ENCODE peak calls at places on chromosomes 3 and 15, in eight cellular contexts. L, P, I, E, W, X, G and V are unnamed samples.

GRCh38 chr3:129619726-129620162 is 13.3 kb upstream of the PLXND1 start:
- DNase-seq in L (no peak), P (no peak), I (no peak), E (no peak), W (no peak), X (no peak), G (no peak), V (no peak)

GRCh38 chr15:74896316-74896715 is 6.5 kb downstream of the MPI start:
- DNase-seq in L (no peak), P (no peak), I (no peak), E (no peak), W (no peak), X (no peak), G (no peak), V (no peak)

GRCh38 chr15:49075876-49076275 is 29.6 kb upstream of the SECISBP2L start:
- DNase-seq in L (no peak), P (no peak), I (no peak), E (no peak), W (no peak), X (no peak), G (no peak), V (no peak)

GRCh38 chr15:34335176-34335575 is 2.4 kb downstream of the SLC12A6 start:
- DNase-seq in L (no peak), P (no peak), I (no peak), E (no peak), W (peak; percentile 61), X (no peak), G (no peak), V (no peak)

GRCh38 chr3:101779808-101780366 is 876 bp downstream of the NXPE3 start:
- DNase-seq in L (peak; percentile 25), P (no peak), I (no peak), E (no peak), W (peak; percentile 13), X (no peak), G (no peak), V (no peak)

GRCh38 chr3:41198950-41199865 is at the start of gene CTNNB1:
- DNase-seq in L (peak; percentile 89), P (peak; percentile 90), I (peak; percentile 89), E (peak; percentile 90), W (peak; percentile 96), X (peak; percentile 86), G (peak; percentile 90), V (peak; percentile 79)

GRCh38 chr3:151234825-151235224 is 31.8 kb upstream of the GPR171 start:
- DNase-seq in L (no peak), P (no peak), I (no peak), E (no peak), W (no peak), X (no peak), G (no peak), V (no peak)

GRCh38 chr3:179929091-179929529 is 107.6 kb downstream of the PEX5L start:
- DNase-seq in L (peak; percentile 75), P (no peak), I (peak; percentile 35), E (peak; percentile 16), W (peak; percentile 67), X (peak; percentile 38), G (peak; percentile 52), V (no peak)

GRCh38 chr3:195198424-195199346 is 72.3 kb downstream of the XXYLT1 start:
- DNase-seq in L (no peak), P (no peak), I (no peak), E (no peak), W (no peak), X (no peak), G (no peak), V (no peak)

GRCh38 chr15:89090791-89091666 is 2.8 kb downstream of the ABHD2 start:
- DNase-seq in L (peak; percentile 58), P (peak; percentile 13), I (peak; percentile 26), E (peak; percentile 11), W (peak; percentile 92), X (peak; percentile 88), G (peak; percentile 59), V (no peak)

GRCh38 chr15:96340611-96341464 is 10.3 kb downstream of the NR2F2 start:
- DNase-seq in L (peak; percentile 26), P (no peak), I (no peak), E (no peak), W (peak; percentile 81), X (peak; percentile 59), G (no peak), V (no peak)

GRCh38 chr15:80404719-80405553 is 754 bp downstream of the ARNT2 start:
- DNase-seq in L (peak; percentile 82), P (peak; percentile 2), I (no peak), E (no peak), W (no peak), X (peak; percentile 62), G (no peak), V (peak; percentile 50)

GRCh38 chr3:105944721-105945120 is 75.9 kb upstream of the CBLB start:
- DNase-seq in L (no peak), P (no peak), I (no peak), E (no peak), W (peak; percentile 79), X (peak; percentile 41), G (no peak), V (no peak)

GRCh38 chr3:81154611-81155143 is 606.8 kb downstream of the GBE1 start:
- DNase-seq in L (no peak), P (no peak), I (no peak), E (no peak), W (no peak), X (no peak), G (no peak), V (no peak)

GRCh38 chr3:194142156-194142910 is 6.4 kb downstream of the HES1 start:
- DNase-seq in L (no peak), P (no peak), I (peak; percentile 32), E (no peak), W (peak; percentile 35), X (no peak), G (no peak), V (no peak)

GRCh38 chr15:35306361-35306981 is 221.4 kb upstream of the NANOGP8 start:
- DNase-seq in L (no peak), P (no peak), I (no peak), E (no peak), W (peak; percentile 74), X (peak; percentile 55), G (no peak), V (no peak)

GRCh38 chr15:85587707-85588441 is 206.9 kb downstream of the KLHL25 start:
- DNase-seq in L (no peak), P (no peak), I (no peak), E (no peak), W (peak; percentile 94), X (no peak), G (no peak), V (no peak)

GRCh38 chr15:94793641-94794040 is 562.3 kb downstream of the MCTP2 start:
- DNase-seq in L (no peak), P (no peak), I (no peak), E (no peak), W (no peak), X (peak; percentile 94), G (no peak), V (no peak)

GRCh38 chr15:56971571-56971970 is 53.1 kb downstream of the TCF12 start:
- DNase-seq in L (no peak), P (no peak), I (no peak), E (no peak), W (no peak), X (no peak), G (no peak), V (no peak)

GRCh38 chr3:42019953-42020260 is 58.0 kb upstream of the ULK4 start:
- DNase-seq in L (no peak), P (no peak), I (no peak), E (no peak), W (no peak), X (no peak), G (no peak), V (no peak)

GRCh38 chr3:150274372-150274771 is 133.7 kb upstream of the TSC22D2 start:
- DNase-seq in L (no peak), P (no peak), I (no peak), E (no peak), W (no peak), X (no peak), G (no peak), V (no peak)

GRCh38 chr3:181213347-181213746 is 223.8 kb upstream of the DNAJC19 start:
- DNase-seq in L (no peak), P (no peak), I (no peak), E (no peak), W (no peak), X (no peak), G (no peak), V (no peak)

GRCh38 chr3:150345021-150345538 is 63.0 kb upstream of the TSC22D2 start:
- DNase-seq in L (no peak), P (no peak), I (no peak), E (no peak), W (peak; percentile 39), X (no peak), G (no peak), V (no peak)

GRCh38 chr3:126472277-126473006 is 3.2 kb downstream of the ZXDC start:
- DNase-seq in L (peak; percentile 28), P (no peak), I (no peak), E (no peak), W (peak; percentile 98), X (peak; percentile 50), G (no peak), V (peak; percentile 48)

GRCh38 chr3:48899298-48899697 is 616 bp upstream of the SLC25A20 start:
- DNase-seq in L (no peak), P (no peak), I (no peak), E (no peak), W (no peak), X (no peak), G (peak; percentile 54), V (no peak)

GRCh38 chr3:155281892-155282291 is 11.6 kb downstream of the STRIT1 start:
- DNase-seq in L (no peak), P (no peak), I (no peak), E (no peak), W (peak; percentile 31), X (no peak), G (no peak), V (no peak)

GRCh38 chr3:192564611-192565010 is 162.7 kb downstream of the FGF12 start:
- DNase-seq in L (no peak), P (no peak), I (no peak), E (no peak), W (no peak), X (no peak), G (no peak), V (no peak)

GRCh38 chr3:159828542-159828943 is 160.1 kb upstream of the IL12A start:
- DNase-seq in L (peak; percentile 79), P (no peak), I (no peak), E (no peak), W (peak; percentile 80), X (no peak), G (no peak), V (peak; percentile 33)

GRCh38 chr15:73908030-73908821 is 18.0 kb upstream of the LOXL1 start:
- DNase-seq in L (peak; percentile 24), P (peak; percentile 55), I (peak; percentile 84), E (peak; percentile 72), W (peak; percentile 87), X (peak; percentile 63), G (peak; percentile 86), V (no peak)

GRCh38 chr15:96341465-96342142 is 11.1 kb downstream of the NR2F2 start:
- DNase-seq in L (no peak), P (no peak), I (no peak), E (no peak), W (no peak), X (no peak), G (no peak), V (no peak)

GRCh38 chr3:12916159-12916558 is 74.8 kb upstream of the RPL32 start:
- DNase-seq in L (no peak), P (no peak), I (no peak), E (no peak), W (no peak), X (no peak), G (peak; percentile 60), V (no peak)

GRCh38 chr15:90062023-90062728 is 40.1 kb downstream of the IDH2 start:
- DNase-seq in L (no peak), P (no peak), I (peak; percentile 32), E (peak; percentile 42), W (no peak), X (no peak), G (peak; percentile 47), V (no peak)